ENCODE peak calls at places on chromosomes 16 and 17, in five cellular contexts. B is lower lobe of right lung; V is uterus; H is transverse colon; E is CD8-positive, alpha-beta memory T cell. K is an unnamed sample.
A peak's percentile ranks its signal among the peaks of the same experiment; 100 is the strongest.

GRCh38 chr17:50169121-50169764 is 3.4 kb downstream of the SGCA start:
- DNase-seq in B (peak; percentile 54), V (peak; percentile 66), H (peak; percentile 41), E (peak; percentile 68), K (peak; percentile 52)

GRCh38 chr16:54176376-54176901 is 110.1 kb downstream of the IRX3 start:
- DNase-seq in B (no peak), V (no peak), H (no peak), E (no peak), K (no peak)

GRCh38 chr16:4085405-4085970 is 30.8 kb downstream of the ADCY9 start:
- DNase-seq in B (no peak), V (no peak), H (peak; percentile 19), E (no peak), K (no peak)

GRCh38 chr16:89764711-89765201 is 43.4 kb downstream of the ZNF276 start:
- DNase-seq in B (peak; percentile 77), V (no peak), H (peak; percentile 85), E (peak; percentile 40), K (no peak)

GRCh38 chr17:1365445-1366039 is 34.5 kb downstream of the YWHAE start:
- DNase-seq in B (peak; percentile 58), V (peak; percentile 46), H (peak; percentile 63), E (peak; percentile 71), K (peak; percentile 69)

GRCh38 chr16:89084411-89084810 is 9.2 kb upstream of the ACSF3 start:
- DNase-seq in B (no peak), V (no peak), H (peak; percentile 80), E (no peak), K (no peak)

GRCh38 chr17:1783834-1784611 is 22.2 kb downstream of the SERPINF1 start:
- DNase-seq in B (peak; percentile 86), V (peak; percentile 88), H (peak; percentile 74), E (no peak), K (peak; percentile 93)

GRCh38 chr17:12765544-12765943 is 23.8 kb upstream of the ARHGAP44 start:
- DNase-seq in B (no peak), V (peak; percentile 26), H (no peak), E (no peak), K (no peak)

GRCh38 chr16:11913425-11914079 is 2.2 kb downstream of the GSPT1 start:
- DNase-seq in B (no peak), V (no peak), H (no peak), E (peak; percentile 78), K (no peak)

GRCh38 chr16:50068550-50068949 is 2.8 kb downstream of the HEATR3 start:
- DNase-seq in B (no peak), V (no peak), H (no peak), E (no peak), K (no peak)

GRCh38 chr16:88804173-88804551 is 573 bp downstream of the CDT1 start:
- DNase-seq in B (no peak), V (peak; percentile 29), H (no peak), E (no peak), K (no peak)

GRCh38 chr16:3612510-3613466 is 1.4 kb upstream of the SLX4 start:
- DNase-seq in B (no peak), V (no peak), H (no peak), E (no peak), K (no peak)

GRCh38 chr16:65284583-65284982 is 162.7 kb upstream of the CDH11 start:
- DNase-seq in B (no peak), V (no peak), H (no peak), E (no peak), K (no peak)

GRCh38 chr17:50708050-50709000 is 611 bp upstream of the ANKRD40 start:
- DNase-seq in B (no peak), V (no peak), H (no peak), E (no peak), K (no peak)

GRCh38 chr17:4317648-4318047 is 48.8 kb downstream of the UBE2G1 start:
- DNase-seq in B (no peak), V (no peak), H (no peak), E (no peak), K (no peak)

GRCh38 chr16:88633684-88634140 is 4.7 kb upstream of the IL17C start:
- DNase-seq in B (peak; percentile 62), V (no peak), H (peak; percentile 60), E (peak; percentile 77), K (no peak)

GRCh38 chr16:81505011-81505660 is 60.5 kb downstream of the CMIP start:
- DNase-seq in B (no peak), V (no peak), H (peak; percentile 48), E (no peak), K (peak; percentile 73)

GRCh38 chr16:89572478-89573205 is 2.9 kb upstream of the CPNE7 start:
- DNase-seq in B (no peak), V (no peak), H (no peak), E (no peak), K (no peak)

GRCh38 chr16:77763994-77764393 is 24.4 kb upstream of the VAT1L start:
- DNase-seq in B (no peak), V (no peak), H (no peak), E (no peak), K (no peak)

GRCh38 chr16:12902511-12903324 is 1.3 kb downstream of the SHISA9 start:
- DNase-seq in B (no peak), V (no peak), H (no peak), E (no peak), K (no peak)

GRCh38 chr17:77958716-77959215 is 263 bp downstream of the TNRC6C start:
- DNase-seq in B (no peak), V (no peak), H (no peak), E (no peak), K (no peak)

GRCh38 chr16:81076566-81077076 is 417 bp downstream of the C16orf46 start:
- DNase-seq in B (peak; percentile 89), V (peak; percentile 88), H (peak; percentile 93), E (peak; percentile 95), K (peak; percentile 93)

GRCh38 chr16:4982056-4982867 is 24.1 kb downstream of the SEC14L5 start:
- DNase-seq in B (peak; percentile 28), V (no peak), H (no peak), E (no peak), K (peak; percentile 81)

GRCh38 chr17:427327-427726 is 74.7 kb upstream of the RPH3AL start:
- DNase-seq in B (no peak), V (no peak), H (no peak), E (no peak), K (no peak)

GRCh38 chr17:63641678-63642077 is 19.5 kb downstream of the MAP3K3 start:
- DNase-seq in B (no peak), V (no peak), H (peak; percentile 23), E (no peak), K (no peak)

GRCh38 chr17:3886776-3887175 is 6.1 kb downstream of the CAMKK1 start:
- DNase-seq in B (peak; percentile 72), V (no peak), H (no peak), E (no peak), K (peak; percentile 63)

GRCh38 chr17:1003972-1004768 is 7.2 kb downstream of the TIMM22 start:
- DNase-seq in B (no peak), V (no peak), H (no peak), E (no peak), K (peak; percentile 48)

GRCh38 chr17:50527155-50527762 is 5.3 kb upstream of the EPN3 start:
- DNase-seq in B (no peak), V (no peak), H (no peak), E (no peak), K (no peak)

GRCh38 chr17:7842950-7843535 is 9.0 kb downstream of the KDM6B start:
- DNase-seq in B (peak; percentile 88), V (peak; percentile 68), H (peak; percentile 75), E (no peak), K (peak; percentile 88)

GRCh38 chr17:8153957-8154607 is 1.9 kb upstream of the PER1 start:
- DNase-seq in B (peak; percentile 99), V (peak; percentile 100), H (peak; percentile 99), E (peak; percentile 95), K (peak; percentile 100)

GRCh38 chr16:22195695-22196558 is 10.2 kb upstream of the EEF2K start:
- DNase-seq in B (peak; percentile 90), V (peak; percentile 95), H (peak; percentile 94), E (peak; percentile 89), K (peak; percentile 85)

DNA sequence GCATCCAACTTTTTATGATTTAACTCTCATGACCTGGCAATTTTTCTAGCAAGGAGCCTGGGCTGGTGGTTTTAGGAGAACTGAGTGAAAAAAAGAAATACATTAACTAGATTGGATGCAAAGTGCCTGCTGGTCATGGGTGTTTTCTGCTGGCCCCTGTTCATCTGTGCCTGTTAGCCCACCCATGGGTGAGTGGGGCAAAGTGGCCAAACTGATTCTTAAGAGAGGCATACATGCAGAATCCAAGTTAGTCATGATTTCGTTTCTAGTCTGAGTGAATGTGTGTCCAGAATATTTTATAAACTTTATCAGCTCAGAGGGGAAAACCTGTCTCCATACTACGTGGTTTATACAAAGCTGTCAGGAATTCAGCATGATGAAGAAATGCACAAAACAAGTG is 4.6 kb upstream of the ITGAD start:
- DNase-seq in B (no peak), V (no peak), H (no peak), E (no peak), K (no peak)
- H3K27me3 ChIP-seq in B (peaks cover 4% of the 10 kb centered on the region), V (no peaks in the 10 kb centered on the region), H (peaks cover 5% of the 10 kb centered on the region), E (no peaks in the 10 kb centered on the region), K (no peaks in the 10 kb centered on the region)

GRCh38 chr16:67166035-67166882 is 1.7 kb downstream of the HSF4 start:
- DNase-seq in B (no peak), V (no peak), H (no peak), E (no peak), K (peak; percentile 65)

GRCh38 chr16:67165121-67166034 is 833 bp downstream of the HSF4 start:
- DNase-seq in B (no peak), V (no peak), H (no peak), E (no peak), K (peak; percentile 75)

GRCh38 chr16:67163164-67163902 is 1.2 kb upstream of the HSF4 start:
- DNase-seq in B (no peak), V (no peak), H (no peak), E (peak; percentile 25), K (peak; percentile 67)

GRCh38 chr16:67163903-67164558 is 514 bp upstream of the HSF4 start:
- DNase-seq in B (no peak), V (no peak), H (no peak), E (no peak), K (peak; percentile 80)

GRCh38 chr16:67164599-67165061 is at the start of gene HSF4:
- DNase-seq in B (peak; percentile 78), V (peak; percentile 67), H (peak; percentile 79), E (no peak), K (peak; percentile 75)
- H3K27me3 ChIP-seq in B (peaks cover 38% of the 10 kb centered on the region), V (no peaks in the 10 kb centered on the region), H (peaks cover 56% of the 10 kb centered on the region), E (peaks cover 67% of the 10 kb centered on the region), K (no peaks in the 10 kb centered on the region)

GRCh38 chr16:20318437-20318836 is 8.9 kb downstream of the GP2 start:
- DNase-seq in B (no peak), V (no peak), H (no peak), E (no peak), K (no peak)
- H3K27me3 ChIP-seq in B (no peaks in the 10 kb centered on the region), V (no peaks in the 10 kb centered on the region), H (no peaks in the 10 kb centered on the region), E (no peaks in the 10 kb centered on the region), K (no peaks in the 10 kb centered on the region)

GRCh38 chr16:86961133-86961720 is 356.0 kb downstream of the C16orf95 start:
- DNase-seq in B (no peak), V (no peak), H (no peak), E (no peak), K (no peak)

GRCh38 chr16:86962259-86962658 is 354.9 kb downstream of the C16orf95 start:
- DNase-seq in B (no peak), V (no peak), H (no peak), E (no peak), K (no peak)

GRCh38 chr16:86964846-86965245 is 352.3 kb downstream of the C16orf95 start:
- DNase-seq in B (no peak), V (no peak), H (no peak), E (no peak), K (no peak)

GRCh38 chr16:86963600-86964575 is 353.3 kb downstream of the C16orf95 start:
- DNase-seq in B (no peak), V (no peak), H (no peak), E (no peak), K (no peak)

GRCh38 chr16:86962913-86963312 is 354.3 kb downstream of the C16orf95 start:
- DNase-seq in B (no peak), V (no peak), H (no peak), E (no peak), K (peak; percentile 36)
- H3K27me3 ChIP-seq in B (peaks cover 32% of the 10 kb centered on the region), V (no peaks in the 10 kb centered on the region), H (peaks cover 21% of the 10 kb centered on the region), E (no peaks in the 10 kb centered on the region), K (no peaks in the 10 kb centered on the region)

K was measured in right cardiac atrium.